ENCODE peak calls at places on chromosomes 3 and 15, in seven cellular contexts. T, J, U, L, H, D and X are unnamed samples.

GRCh38 chr3:58835075-58835474 is 168.5 kb upstream of the FAM3D start:
- DNase-seq in T (no peak), J (no peak), U (no peak), L (no peak), H (no peak), D (no peak), X (no peak)

GRCh38 chr3:139906441-139906840 is 28.5 kb upstream of the CLSTN2 start:
- DNase-seq in T (no peak), J (no peak), U (no peak), L (peak), H (no peak), D (no peak), X (no peak)

GRCh38 chr15:57354436-57355123 is 21.7 kb upstream of the CGNL1 start:
- DNase-seq in T (no peak), J (no peak), U (no peak), L (no peak), H (no peak), D (no peak), X (no peak)

GRCh38 chr3:190531406-190531805 is 17.5 kb downstream of the IL1RAP start:
- DNase-seq in T (no peak), J (no peak), U (no peak), L (peak), H (no peak), D (no peak), X (no peak)

GRCh38 chr15:67335534-67336222 is 81.1 kb downstream of the IQCH start:
- DNase-seq in T (no peak), J (no peak), U (no peak), L (no peak), H (no peak), D (no peak), X (no peak)

GRCh38 chr3:141789281-141789680 is 26.1 kb downstream of the GRK7 start:
- DNase-seq in T (no peak), J (no peak), U (no peak), L (no peak), H (no peak), D (no peak), X (no peak)

GRCh38 chr15:58532126-58532525 is 100.3 kb downstream of the LIPC start:
- DNase-seq in T (no peak), J (no peak), U (no peak), L (no peak), H (no peak), D (no peak), X (no peak)

GRCh38 chr15:73924258-73924921 is 1.9 kb upstream of the LOXL1 start:
- DNase-seq in T (no peak), J (no peak), U (no peak), L (peak), H (no peak), D (no peak), X (no peak)

GRCh38 chr15:78855746-78856145 is 16.9 kb upstream of the MORF4L1 start:
- DNase-seq in T (no peak), J (no peak), U (no peak), L (peak), H (no peak), D (no peak), X (no peak)

GRCh38 chr3:194134231-194134756 is 1.7 kb upstream of the HES1 start:
- DNase-seq in T (peak), J (no peak), U (peak), L (peak), H (peak), D (no peak), X (peak)

GRCh38 chr3:111720681-111721380 is 125.7 kb upstream of the ZBED2 start:
- DNase-seq in T (no peak), J (no peak), U (no peak), L (no peak), H (no peak), D (no peak), X (no peak)

GRCh38 chr15:75455982-75456531 is 4.6 kb upstream of the SIN3A start:
- DNase-seq in T (no peak), J (no peak), U (peak), L (peak), H (no peak), D (no peak), X (peak)

GRCh38 chr3:127767126-127767525 is 55.2 kb downstream of the MGLL start:
- DNase-seq in T (no peak), J (no peak), U (no peak), L (no peak), H (no peak), D (no peak), X (no peak)

GRCh38 chr15:31320022-31320421 is 6.6 kb upstream of the KLF13 start:
- DNase-seq in T (no peak), J (no peak), U (peak), L (no peak), H (no peak), D (no peak), X (no peak)

GRCh38 chr3:175187586-175187985 is 328.5 kb downstream of the NAALADL2 start:
- DNase-seq in T (no peak), J (no peak), U (no peak), L (no peak), H (no peak), D (no peak), X (no peak)

GRCh38 chr15:64773606-64774555 is 1.5 kb downstream of the RBPMS2 start:
- DNase-seq in T (peak), J (peak), U (no peak), L (no peak), H (no peak), D (no peak), X (no peak)

GRCh38 chr3:45948409-45948808 is 5.1 kb downstream of the CXCR6 start:
- DNase-seq in T (no peak), J (no peak), U (no peak), L (peak), H (no peak), D (no peak), X (no peak)

GRCh38 chr3:112671930-112672715 is 31.2 kb upstream of the CCDC80 start:
- DNase-seq in T (no peak), J (no peak), U (no peak), L (peak), H (no peak), D (no peak), X (no peak)

GRCh38 chr15:49331951-49332350 is 91.1 kb upstream of the FGF7 start:
- DNase-seq in T (no peak), J (no peak), U (no peak), L (no peak), H (no peak), D (no peak), X (no peak)

GRCh38 chr3:123044981-123045763 is 17.6 kb upstream of the SEMA5B start:
- DNase-seq in T (no peak), J (no peak), U (no peak), L (no peak), H (no peak), D (no peak), X (no peak)

GRCh38 chr3:45479627-45480026 is 91.3 kb downstream of the LARS2 start:
- DNase-seq in T (no peak), J (no peak), U (no peak), L (peak), H (no peak), D (no peak), X (no peak)

GRCh38 chr3:52742418-52743041 is 28.2 kb downstream of the NEK4 start:
- DNase-seq in T (no peak), J (no peak), U (peak), L (peak), H (no peak), D (no peak), X (no peak)

GRCh38 chr15:78110916-78111475 is 18.6 kb downstream of the SH2D7 start:
- DNase-seq in T (no peak), J (no peak), U (no peak), L (no peak), H (no peak), D (no peak), X (no peak)

GRCh38 chr3:1118074-1118473 is 25.2 kb downstream of the CNTN6 start:
- DNase-seq in T (no peak), J (no peak), U (no peak), L (peak), H (no peak), D (no peak), X (no peak)

GRCh38 chr3:18747383-18747782 is 322.2 kb upstream of the SATB1 start:
- DNase-seq in T (no peak), J (peak), U (peak), L (no peak), H (no peak), D (no peak), X (no peak)

GRCh38 chr3:46912986-46913385 is 35.5 kb downstream of the PTH1R start:
- DNase-seq in T (no peak), J (no peak), U (no peak), L (no peak), H (no peak), D (no peak), X (no peak)

GRCh38 chr3:177694316-177694715 is 497.0 kb upstream of the TBL1XR1 start:
- DNase-seq in T (no peak), J (peak), U (no peak), L (peak), H (no peak), D (no peak), X (no peak)

GRCh38 chr3:141878326-141878725 is 1.9 kb downstream of the ATP1B3 start:
- DNase-seq in T (no peak), J (no peak), U (peak), L (no peak), H (no peak), D (no peak), X (no peak)

GRCh38 chr3:184761120-184761841 is 49.4 kb upstream of the MAGEF1 start:
- DNase-seq in T (no peak), J (no peak), U (no peak), L (peak), H (no peak), D (no peak), X (no peak)

GRCh38 chr15:70834999-70835398 is 19.0 kb downstream of the LARP6 start:
- DNase-seq in T (no peak), J (no peak), U (no peak), L (no peak), H (no peak), D (no peak), X (no peak)

GRCh38 chr15:70833897-70834765 is 19.8 kb downstream of the LARP6 start:
- DNase-seq in T (no peak), J (no peak), U (peak), L (peak), H (no peak), D (no peak), X (no peak)

GRCh38 chr15:70835415-70835814 is 18.5 kb downstream of the LARP6 start:
- DNase-seq in T (peak), J (peak), U (no peak), L (no peak), H (peak), D (no peak), X (no peak)

GRCh38 chr15:70837476-70837875 is 16.5 kb downstream of the LARP6 start:
- DNase-seq in T (no peak), J (no peak), U (no peak), L (no peak), H (no peak), D (no peak), X (no peak)

DNA sequence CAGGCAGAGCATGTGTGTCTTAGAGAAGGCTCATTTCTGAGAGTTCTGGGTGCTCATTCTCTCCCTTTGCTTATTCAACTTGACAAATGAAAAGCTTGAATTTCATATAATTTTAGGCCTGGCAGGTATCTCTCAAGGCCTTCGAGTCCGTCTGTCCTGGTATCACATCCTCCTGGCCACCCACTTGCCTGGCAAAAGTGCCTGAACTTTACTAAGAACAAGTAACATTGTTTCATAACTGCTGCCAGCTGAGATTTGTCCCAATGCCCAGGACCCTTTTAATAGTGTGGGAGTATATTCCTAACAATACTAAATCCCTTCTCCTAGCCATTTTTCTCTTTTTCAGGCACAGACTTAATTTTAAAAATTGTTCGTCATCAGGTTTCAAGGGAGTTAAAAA is 18.1 kb downstream of the LARP6 start:
- DNase-seq in T (no peak), J (no peak), U (no peak), L (no peak), H (no peak), D (no peak), X (no peak)
- TF ChIP-seq CTCF in T (no peak), J (no peak), U (no peak), L (no peak), H (no peak), D (no peak), X (no peak)

GRCh38 chr15:40381818-40382529 is 547 bp upstream of the KNSTRN start:
- DNase-seq in T (no peak), J (no peak), U (no peak), L (no peak), H (no peak), D (no peak), X (no peak)

GRCh38 chr15:40379374-40379773 is 3.1 kb upstream of the KNSTRN start:
- DNase-seq in T (no peak), J (no peak), U (no peak), L (no peak), H (no peak), D (no peak), X (no peak)

GRCh38 chr15:40380636-40381035 is 1.9 kb upstream of the KNSTRN start:
- DNase-seq in T (no peak), J (no peak), U (no peak), L (no peak), H (no peak), D (no peak), X (no peak)

GRCh38 chr15:40379853-40380252 is 2.7 kb upstream of the KNSTRN start:
- DNase-seq in T (peak), J (peak), U (peak), L (peak), H (no peak), D (peak), X (no peak)

DNA sequence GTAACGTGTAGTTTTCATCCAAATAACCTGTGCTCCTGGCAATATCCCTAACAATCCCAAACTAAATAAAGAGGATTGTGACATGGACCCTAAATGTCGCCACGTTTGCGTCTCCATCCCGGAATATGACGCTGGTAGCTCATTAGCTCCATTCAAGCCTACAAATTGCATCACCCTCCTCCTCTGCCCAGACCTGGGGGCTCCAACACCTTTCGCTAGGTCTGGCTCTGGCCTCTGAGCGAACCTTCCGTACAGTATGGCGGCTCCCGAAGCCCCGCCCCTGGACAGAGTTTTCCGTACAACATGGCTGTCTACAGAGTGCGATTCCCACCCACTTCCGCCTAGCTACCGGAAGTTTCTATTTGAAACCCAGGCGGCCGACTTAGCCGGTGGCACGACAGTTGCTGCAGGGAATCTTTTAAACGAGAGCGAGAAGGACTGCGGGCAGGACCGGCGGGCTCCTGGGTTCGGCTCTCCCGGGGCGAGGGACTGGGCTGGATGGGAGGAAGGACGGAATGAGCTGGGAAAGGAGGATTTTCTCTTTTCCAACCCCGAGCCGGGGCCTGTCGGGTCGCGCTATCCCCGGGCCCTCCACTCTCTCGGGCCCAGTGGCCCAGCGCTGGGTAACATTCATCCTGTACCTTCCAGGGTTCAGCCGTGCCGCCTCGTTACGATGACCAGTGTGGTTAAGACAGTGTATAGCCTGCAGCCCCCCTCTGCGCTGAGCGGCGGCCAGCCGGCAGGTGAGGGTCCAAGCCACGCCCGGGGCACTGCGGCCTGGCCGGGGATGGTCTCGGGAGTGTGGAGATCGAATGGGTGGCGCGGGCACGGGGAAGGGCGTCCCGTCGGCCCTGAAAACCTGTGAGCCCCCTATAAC is at the start of gene KNSTRN:
- DNase-seq in T (peak), J (peak), U (peak), L (peak), H (peak), D (peak), X (peak)
- H3K27ac ChIP-seq in T (peak), J (peak), U (peak), L (peak), H (no peak), D (peak), X (no peak)

DNA sequence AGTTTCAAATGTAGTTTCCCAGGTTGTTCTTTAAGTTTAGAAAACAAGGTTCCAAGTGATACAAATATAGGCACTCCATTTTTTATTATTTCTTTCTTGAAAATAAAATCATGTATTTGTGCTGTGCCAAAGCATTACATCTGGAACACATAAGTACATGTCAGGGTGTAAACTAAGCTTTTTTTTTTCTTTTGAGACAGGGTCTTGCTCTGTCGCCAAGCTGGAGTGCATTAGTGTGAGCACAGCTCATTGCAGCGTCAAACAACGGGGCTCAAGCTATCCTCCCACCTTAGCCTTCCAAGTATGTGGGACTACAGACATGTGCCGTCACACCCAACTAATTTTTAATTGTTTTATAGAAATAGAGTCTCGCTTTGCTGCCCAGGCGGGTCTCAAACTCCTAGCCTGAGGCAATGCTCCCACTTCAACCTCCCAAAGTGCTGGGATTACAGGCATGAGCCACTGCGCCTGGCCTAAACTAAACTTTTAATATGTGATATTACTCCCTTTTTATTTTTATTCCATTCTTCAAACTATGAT is 9.1 kb downstream of the SPATA12 start:
- DNase-seq in T (no peak), J (no peak), U (no peak), L (no peak), H (no peak), D (no peak), X (no peak)
- TF ChIP-seq CTCF in T (no peak), J (no peak), U (no peak), L (no peak), H (no peak), D (no peak), X (no peak)

GRCh38 chr15:86362556-86362955 is 282.9 kb downstream of the AGBL1 start:
- DNase-seq in T (no peak), J (no peak), U (no peak), L (no peak), H (no peak), D (no peak), X (no peak)
- H3K27ac ChIP-seq in T (no peak), J (no peak), U (no peak), L (no peak), H (no peak), D (no peak), X (no peak)

GRCh38 chr3:64222501-64222900 is 2.8 kb downstream of the PRICKLE2 start:
- DNase-seq in T (no peak), J (no peak), U (no peak), L (no peak), H (no peak), D (no peak), X (no peak)

GRCh38 chr3:64224826-64225606 is at the start of gene PRICKLE2:
- DNase-seq in T (peak), J (peak), U (no peak), L (peak), H (peak), D (peak), X (no peak)

GRCh38 chr3:64225695-64226499 is 631 bp upstream of the PRICKLE2 start:
- DNase-seq in T (no peak), J (no peak), U (no peak), L (no peak), H (no peak), D (no peak), X (no peak)

GRCh38 chr3:64221564-64222257 is 3.6 kb downstream of the PRICKLE2 start:
- DNase-seq in T (no peak), J (no peak), U (no peak), L (no peak), H (no peak), D (no peak), X (no peak)

DNA sequence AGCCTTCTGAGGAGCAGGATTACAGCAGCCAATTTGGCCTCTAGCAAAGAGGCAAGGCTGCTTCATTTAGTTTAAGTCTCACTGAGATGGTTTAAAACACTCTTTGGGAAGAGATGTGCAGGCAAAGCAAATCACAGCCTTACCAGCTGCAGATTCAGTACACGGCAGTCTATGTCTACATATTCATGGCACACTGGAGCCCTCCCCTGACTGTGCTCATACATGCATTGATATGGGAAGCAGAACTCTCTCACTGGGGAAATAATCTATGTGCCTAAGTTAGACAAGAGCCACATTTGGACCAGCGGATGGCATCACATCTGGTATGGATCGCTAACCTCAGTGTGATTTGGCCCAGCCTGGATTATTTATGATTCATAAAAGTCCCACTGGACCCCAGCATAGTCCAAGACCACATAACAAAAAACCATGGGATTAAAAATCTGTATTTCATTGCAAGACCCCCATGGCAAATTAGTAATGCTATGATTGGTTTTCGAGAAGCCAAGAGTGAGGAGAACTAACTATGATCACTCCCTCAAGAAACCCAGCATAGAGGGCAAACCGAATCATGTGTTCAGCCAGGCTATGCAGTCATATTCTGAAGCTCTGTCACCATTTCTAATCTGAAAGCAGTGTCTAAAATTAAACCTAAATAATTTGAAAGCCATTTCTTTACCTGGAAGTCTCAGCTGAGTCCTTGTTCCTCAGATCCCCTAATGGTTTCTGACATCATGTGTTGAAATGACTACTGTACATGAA is 1.3 kb downstream of the PRICKLE2 start:
- DNase-seq in T (no peak), J (no peak), U (no peak), L (peak), H (no peak), D (no peak), X (no peak)
- TF ChIP-seq CTCF in T (no peak), J (no peak), U (no peak), L (peak), H (peak), D (no peak), X (no peak)

GRCh38 chr3:55484191-55484644 is 2.9 kb downstream of the WNT5A start:
- DNase-seq in T (no peak), J (no peak), U (no peak), L (no peak), H (no peak), D (no peak), X (no peak)
- H3K27ac ChIP-seq in T (no peak), J (no peak), U (no peak), L (no peak), H (no peak), D (peak), X (no peak)